ENCODE peak calls at places on chromosome 10, in nine cellular contexts. U is SW480; J is activated naive CD8-positive, alpha-beta T cell treated with anti-CD3 and anti-CD28 coated beads, Interleukin-2, amount 10 ng/mL, durations not matched to agents 7 days and 5 days; B is GOT3; Z is colonic mucosa; S is stimulated activated CD4-positive, alpha-beta T cell treated with anti-CD3 and anti-CD28 coated beads, Interleukin-15, amount 100 ng/mL, for 1 hour; O is activated T-helper 1 cell treated with anti-CD3 and anti-CD28 coated beads, Interleukin-2, amount 50 U/mL, for 16 hours; H is Panc1; F is HuH-7.5. Q is an unnamed sample.

GRCh38 chr10:93591065-93591808 is 9.8 kb downstream of the RBP4 start:
- DNase-seq in U (no peak), J (no peak), B (no peak), Z (peak; percentile 74), S (no peak), O (no peak), H (no peak), F (no peak), Q (no peak)

GRCh38 chr10:23514321-23514720 is 75.4 kb downstream of the OTUD1 start:
- DNase-seq in U (no peak), J (no peak), B (no peak), Z (no peak), S (no peak), O (no peak), H (no peak), F (no peak), Q (no peak)

GRCh38 chr10:102267748-102268147 is 22.4 kb downstream of the GBF1 start:
- DNase-seq in U (no peak), J (no peak), B (no peak), Z (no peak), S (no peak), O (no peak), H (no peak), F (no peak), Q (no peak)

GRCh38 chr10:123936426-123936825 is 44.8 kb upstream of the CPXM2 start:
- DNase-seq in U (no peak), J (no peak), B (no peak), Z (no peak), S (no peak), O (no peak), H (no peak), F (no peak), Q (no peak)

GRCh38 chr10:110504111-110504735 is 6.5 kb downstream of the DUSP5 start:
- DNase-seq in U (no peak), J (no peak), B (no peak), Z (peak; percentile 45), S (no peak), O (no peak), H (no peak), F (no peak), Q (no peak)

GRCh38 chr10:106705576-106706526 is 458.7 kb downstream of the SORCS1 start:
- DNase-seq in U (peak; percentile 38), J (no peak), B (no peak), Z (peak; percentile 69), S (no peak), O (no peak), H (peak; percentile 36), F (peak; percentile 13), Q (no peak)

GRCh38 chr10:133277993-133278576 is 1.4 kb upstream of the ADAM8 start:
- DNase-seq in U (peak; percentile 55), J (peak; percentile 38), B (no peak), Z (no peak), S (no peak), O (no peak), H (no peak), F (peak; percentile 59), Q (no peak)

GRCh38 chr10:110865184-110865803 is 6.4 kb upstream of the PDCD4 start:
- DNase-seq in U (peak; percentile 66), J (no peak), B (no peak), Z (peak; percentile 76), S (no peak), O (no peak), H (no peak), F (no peak), Q (no peak)

GRCh38 chr10:103499881-103500280 is 6.4 kb downstream of the NEURL1 start:
- DNase-seq in U (no peak), J (no peak), B (no peak), Z (no peak), S (no peak), O (no peak), H (no peak), F (no peak), Q (no peak)

GRCh38 chr10:101297901-101298451 is 56.0 kb upstream of the BTRC start:
- DNase-seq in U (peak; percentile 23), J (peak; percentile 80), B (no peak), Z (peak; percentile 62), S (peak; percentile 46), O (peak; percentile 67), H (peak; percentile 45), F (peak; percentile 64), Q (no peak)

GRCh38 chr10:121804460-121804859 is 123.4 kb downstream of the ATE1 start:
- DNase-seq in U (no peak), J (no peak), B (no peak), Z (no peak), S (no peak), O (no peak), H (no peak), F (no peak), Q (no peak)

GRCh38 chr10:133058267-133059092 is 29.2 kb upstream of the ADGRA1 start:
- DNase-seq in U (no peak), J (no peak), B (no peak), Z (no peak), S (no peak), O (no peak), H (no peak), F (no peak), Q (no peak)

GRCh38 chr10:122459586-122460273 is 1.6 kb upstream of the HTRA1 start:
- DNase-seq in U (no peak), J (no peak), B (no peak), Z (no peak), S (no peak), O (no peak), H (no peak), F (no peak), Q (no peak)

GRCh38 chr10:74650613-74651012 is 175.8 kb upstream of the KAT6B start:
- DNase-seq in U (no peak), J (no peak), B (no peak), Z (no peak), S (no peak), O (no peak), H (no peak), F (no peak), Q (no peak)

GRCh38 chr10:131997366-131998049 is 15.8 kb upstream of the BNIP3 start:
- DNase-seq in U (no peak), J (no peak), B (no peak), Z (peak; percentile 47), S (no peak), O (no peak), H (no peak), F (peak; percentile 49), Q (peak; percentile 88)

GRCh38 chr10:93438796-93439253 is 43.3 kb downstream of the MYOF start:
- DNase-seq in U (peak; percentile 89), J (no peak), B (no peak), Z (peak; percentile 74), S (no peak), O (no peak), H (no peak), F (no peak), Q (peak; percentile 82)

GRCh38 chr10:105827133-105827532 is 1186.0 kb downstream of the SORCS3 start:
- DNase-seq in U (no peak), J (no peak), B (no peak), Z (no peak), S (no peak), O (no peak), H (no peak), F (no peak), Q (no peak)

GRCh38 chr10:89163265-89163995 is 43.7 kb downstream of the CH25H start:
- DNase-seq in U (no peak), J (peak; percentile 57), B (no peak), Z (peak; percentile 22), S (peak; percentile 2), O (no peak), H (no peak), F (no peak), Q (no peak)

GRCh38 chr10:122796796-122797195 is 48.9 kb downstream of the CUZD1 start:
- DNase-seq in U (no peak), J (no peak), B (no peak), Z (no peak), S (no peak), O (no peak), H (no peak), F (no peak), Q (no peak)